ENCODE peak calls at places on chromosomes 12 and 14, in six cellular contexts. T, K, D, C, L and Z are unnamed samples. For H3K9me3, the result is how much of the 10 kb centered on the place peaks cover.

GRCh38 chr12:63151061-63151897 is at the start of gene AVPR1A:
- DNase-seq in T (no peak), K (no peak), D (peak), C (no peak), L (no peak), Z (peak)

GRCh38 chr12:109736552-109737108 is 23.0 kb downstream of the FAM222A start:
- DNase-seq in T (peak), K (no peak), D (no peak), C (peak), L (peak), Z (peak)

GRCh38 chr14:35405304-35405996 is 901 bp upstream of the NFKBIA start:
- DNase-seq in T (peak), K (peak), D (peak), C (peak), L (no peak), Z (peak)

GRCh38 chr12:119178544-119179334 is at the start of gene HSPB8:
- DNase-seq in T (peak), K (peak), D (peak), C (peak), L (peak), Z (peak)

GRCh38 chr12:127548123-127548553 is 718.8 kb upstream of the TMEM132C start:
- DNase-seq in T (no peak), K (no peak), D (no peak), C (no peak), L (no peak), Z (no peak)

GRCh38 chr12:9813821-9814798 is 13.2 kb upstream of the KLRF1 start:
- DNase-seq in T (peak), K (peak), D (peak), C (peak), L (peak), Z (peak)

GRCh38 chr12:57401165-57401564 is 29.7 kb downstream of the R3HDM2 start:
- DNase-seq in T (no peak), K (no peak), D (no peak), C (no peak), L (no peak), Z (no peak)

GRCh38 chr12:65022441-65022840 is 98.7 kb downstream of the WIF1 start:
- DNase-seq in T (no peak), K (peak), D (no peak), C (no peak), L (no peak), Z (no peak)

GRCh38 chr14:96581902-96582640 is 79.9 kb downstream of the PAPOLA start:
- DNase-seq in T (no peak), K (no peak), D (no peak), C (no peak), L (no peak), Z (no peak)

GRCh38 chr12:26748741-26749431 is 84.1 kb downstream of the ITPR2 start:
- DNase-seq in T (no peak), K (no peak), D (no peak), C (no peak), L (peak), Z (no peak)

GRCh38 chr12:130127527-130127908 is 34.7 kb upstream of the FZD10 start:
- DNase-seq in T (peak), K (no peak), D (peak), C (peak), L (no peak), Z (peak)

GRCh38 chr12:63845726-63846125 is 1.2 kb downstream of the SRGAP1 start:
- DNase-seq in T (no peak), K (peak), D (no peak), C (no peak), L (peak), Z (no peak)

GRCh38 chr14:94381149-94382030 is 7.0 kb downstream of the SERPINA1 start:
- DNase-seq in T (peak), K (no peak), D (no peak), C (no peak), L (no peak), Z (no peak)

GRCh38 chr14:70073924-70074566 is 114.7 kb downstream of the SLC8A3 start:
- DNase-seq in T (no peak), K (peak), D (no peak), C (peak), L (peak), Z (peak)

GRCh38 chr12:106739815-106740552 is 34.5 kb upstream of the RIC8B start:
- DNase-seq in T (no peak), K (peak), D (no peak), C (no peak), L (peak), Z (no peak)

GRCh38 chr12:56257491-56258067 is 605 bp downstream of the ANKRD52 start:
- DNase-seq in T (no peak), K (no peak), D (no peak), C (no peak), L (peak), Z (no peak)
- TF ChIP-seq CTCF in T (no peak), K (no peak), D (no peak), C (no peak), L (peak), Z (no peak)

GRCh38 chr12:11861864-11862600 is 208.7 kb upstream of the BCL2L14 start:
- DNase-seq in T (no peak), K (no peak), D (no peak), C (no peak), L (no peak), Z (no peak)
- H3K9me3 ChIP-seq in T (under half), K (under half), D (under half), C (under half), L (under half), Z (under half)

DNA sequence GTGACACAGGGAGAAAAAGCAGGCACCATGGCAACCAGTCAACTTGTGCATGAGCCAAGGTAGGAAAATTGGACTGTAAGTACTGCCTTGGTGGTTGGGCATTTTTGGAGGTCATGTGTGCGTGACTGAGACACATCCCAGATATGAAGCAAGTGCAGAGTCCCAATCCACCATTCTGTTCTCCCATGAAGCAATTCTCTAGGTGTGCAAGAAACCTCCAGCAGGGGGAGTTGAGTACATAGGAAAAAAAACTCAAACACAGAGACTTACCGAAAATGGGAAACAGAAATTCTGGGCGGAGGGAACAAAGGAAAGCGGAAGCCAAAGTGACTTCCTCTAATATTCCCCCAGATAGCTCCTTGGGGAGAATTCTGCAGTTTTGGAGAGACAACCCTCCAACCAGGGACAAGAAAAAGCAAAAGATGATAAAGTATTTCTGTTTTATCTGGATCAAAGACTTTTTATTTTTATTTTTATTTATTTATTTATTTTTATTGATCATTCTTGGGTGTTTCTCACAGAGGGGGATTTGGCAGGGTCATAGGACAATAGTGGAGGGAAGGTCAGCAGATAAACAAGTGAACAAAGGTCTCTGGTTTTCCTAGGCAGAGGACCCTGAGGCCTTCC is 76.9 kb downstream of the APOBEC1 start:
- DNase-seq in T (no peak), K (peak), D (no peak), C (no peak), L (peak), Z (peak)
- TF ChIP-seq CTCF in T (peak), K (peak), D (peak), C (no peak), L (peak), Z (peak)

GRCh38 chr12:79900199-79900598 is 34.7 kb downstream of the PPP1R12A start:
- DNase-seq in T (no peak), K (no peak), D (no peak), C (no peak), L (no peak), Z (no peak)

GRCh38 chr12:79897617-79898016 is 37.3 kb downstream of the PPP1R12A start:
- DNase-seq in T (no peak), K (no peak), D (no peak), C (no peak), L (peak), Z (no peak)

GRCh38 chr12:79891506-79892162 is 43.3 kb downstream of the PPP1R12A start:
- DNase-seq in T (no peak), K (no peak), D (no peak), C (no peak), L (no peak), Z (no peak)

GRCh38 chr12:79895041-79895440 is 39.9 kb downstream of the PPP1R12A start:
- DNase-seq in T (no peak), K (no peak), D (no peak), C (no peak), L (no peak), Z (no peak)

GRCh38 chr12:79895804-79896203 is 39.1 kb downstream of the PPP1R12A start:
- DNase-seq in T (no peak), K (no peak), D (no peak), C (no peak), L (no peak), Z (no peak)
- H3K9me3 ChIP-seq in T (under half), K (under half), D (under half), C (under half), L (under half), Z (under half)